ENCODE peak calls at places on chromosomes 3 and 15, in four cellular contexts. One of them, this sample, is unnamed.

GRCh38 chr3:16346413-16347081 is 81.5 kb downstream of the OXNAD1 start:
- DNase-seq in activated T-helper 1 cell treated with anti-CD3 and anti-CD28 coated beads, Interleukin-2, amount 50 U/mL, for 16 hours: no peak
- DNase-seq in NCI-H2081: no peak
- DNase-seq in adrenal gland: no peak
- DNase-seq in this sample: no peak

GRCh38 chr3:77421916-77422315 is 382.0 kb downstream of the ROBO2 start:
- DNase-seq in activated T-helper 1 cell treated with anti-CD3 and anti-CD28 coated beads, Interleukin-2, amount 50 U/mL, for 16 hours: no peak
- DNase-seq in NCI-H2081: no peak
- DNase-seq in adrenal gland: no peak
- DNase-seq in this sample: no peak

GRCh38 chr3:107523361-107524213 is 825 bp downstream of the BBX start:
- DNase-seq in activated T-helper 1 cell treated with anti-CD3 and anti-CD28 coated beads, Interleukin-2, amount 50 U/mL, for 16 hours: peak
- DNase-seq in NCI-H2081: peak
- DNase-seq in adrenal gland: peak
- DNase-seq in this sample: peak

GRCh38 chr15:27686376-27686775 is 412.7 kb downstream of the OCA2 start:
- DNase-seq in activated T-helper 1 cell treated with anti-CD3 and anti-CD28 coated beads, Interleukin-2, amount 50 U/mL, for 16 hours: no peak
- DNase-seq in NCI-H2081: no peak
- DNase-seq in adrenal gland: no peak
- DNase-seq in this sample: no peak

GRCh38 chr15:52095597-52096262 is 16.8 kb downstream of the BCL2L10 start:
- DNase-seq in activated T-helper 1 cell treated with anti-CD3 and anti-CD28 coated beads, Interleukin-2, amount 50 U/mL, for 16 hours: no peak
- DNase-seq in NCI-H2081: no peak
- DNase-seq in adrenal gland: no peak
- DNase-seq in this sample: no peak

GRCh38 chr3:195258449-195259145 is 12.4 kb downstream of the XXYLT1 start:
- DNase-seq in activated T-helper 1 cell treated with anti-CD3 and anti-CD28 coated beads, Interleukin-2, amount 50 U/mL, for 16 hours: no peak
- DNase-seq in NCI-H2081: peak
- DNase-seq in adrenal gland: no peak
- DNase-seq in this sample: no peak

GRCh38 chr15:96342611-96343528 is 12.4 kb downstream of the NR2F2 start:
- DNase-seq in activated T-helper 1 cell treated with anti-CD3 and anti-CD28 coated beads, Interleukin-2, amount 50 U/mL, for 16 hours: no peak
- DNase-seq in NCI-H2081: no peak
- DNase-seq in adrenal gland: peak
- DNase-seq in this sample: peak

GRCh38 chr15:44157679-44158078 is 37.4 kb downstream of the FRMD5 start:
- DNase-seq in activated T-helper 1 cell treated with anti-CD3 and anti-CD28 coated beads, Interleukin-2, amount 50 U/mL, for 16 hours: no peak
- DNase-seq in NCI-H2081: no peak
- DNase-seq in adrenal gland: no peak
- DNase-seq in this sample: no peak

GRCh38 chr15:69854521-69855171 is 243.1 kb downstream of the TLE3 start:
- DNase-seq in activated T-helper 1 cell treated with anti-CD3 and anti-CD28 coated beads, Interleukin-2, amount 50 U/mL, for 16 hours: no peak
- DNase-seq in NCI-H2081: no peak
- DNase-seq in adrenal gland: no peak
- DNase-seq in this sample: no peak

GRCh38 chr3:48305396-48305795 is 28.1 kb downstream of the SPINK8 start:
- DNase-seq in activated T-helper 1 cell treated with anti-CD3 and anti-CD28 coated beads, Interleukin-2, amount 50 U/mL, for 16 hours: no peak
- DNase-seq in NCI-H2081: no peak
- DNase-seq in adrenal gland: no peak
- DNase-seq in this sample: no peak

GRCh38 chr3:101068876-101069606 is 75.8 kb upstream of the ABI3BP start:
- DNase-seq in activated T-helper 1 cell treated with anti-CD3 and anti-CD28 coated beads, Interleukin-2, amount 50 U/mL, for 16 hours: no peak
- DNase-seq in NCI-H2081: no peak
- DNase-seq in adrenal gland: no peak
- DNase-seq in this sample: no peak

GRCh38 chr3:100269410-100270217 is 8.8 kb downstream of the TBC1D23 start:
- DNase-seq in activated T-helper 1 cell treated with anti-CD3 and anti-CD28 coated beads, Interleukin-2, amount 50 U/mL, for 16 hours: no peak
- DNase-seq in NCI-H2081: no peak
- DNase-seq in adrenal gland: no peak
- DNase-seq in this sample: peak

GRCh38 chr3:32895701-32896100 is 55.7 kb upstream of the CCR4 start:
- DNase-seq in activated T-helper 1 cell treated with anti-CD3 and anti-CD28 coated beads, Interleukin-2, amount 50 U/mL, for 16 hours: no peak
- DNase-seq in NCI-H2081: no peak
- DNase-seq in adrenal gland: no peak
- DNase-seq in this sample: no peak

GRCh38 chr15:33154366-33155166 is 39.9 kb downstream of the FMN1 start:
- DNase-seq in activated T-helper 1 cell treated with anti-CD3 and anti-CD28 coated beads, Interleukin-2, amount 50 U/mL, for 16 hours: no peak
- DNase-seq in NCI-H2081: no peak
- DNase-seq in adrenal gland: peak
- DNase-seq in this sample: no peak

GRCh38 chr3:101036213-101036618 is 43.0 kb upstream of the ABI3BP start:
- DNase-seq in activated T-helper 1 cell treated with anti-CD3 and anti-CD28 coated beads, Interleukin-2, amount 50 U/mL, for 16 hours: no peak
- DNase-seq in NCI-H2081: no peak
- DNase-seq in adrenal gland: no peak
- DNase-seq in this sample: no peak

GRCh38 chr15:71735013-71735757 is 75.2 kb upstream of the NR2E3 start:
- DNase-seq in activated T-helper 1 cell treated with anti-CD3 and anti-CD28 coated beads, Interleukin-2, amount 50 U/mL, for 16 hours: no peak
- DNase-seq in NCI-H2081: no peak
- DNase-seq in adrenal gland: no peak
- DNase-seq in this sample: no peak

GRCh38 chr3:8458235-8458634 is 43.4 kb upstream of the LMCD1 start:
- DNase-seq in activated T-helper 1 cell treated with anti-CD3 and anti-CD28 coated beads, Interleukin-2, amount 50 U/mL, for 16 hours: no peak
- DNase-seq in NCI-H2081: no peak
- DNase-seq in adrenal gland: no peak
- DNase-seq in this sample: no peak

GRCh38 chr3:151900460-151900859 is 27.0 kb downstream of the SUCNR1 start:
- DNase-seq in activated T-helper 1 cell treated with anti-CD3 and anti-CD28 coated beads, Interleukin-2, amount 50 U/mL, for 16 hours: no peak
- DNase-seq in NCI-H2081: no peak
- DNase-seq in adrenal gland: no peak
- DNase-seq in this sample: no peak

GRCh38 chr3:49715611-49716121 is 3.8 kb downstream of the AMIGO3 start:
- DNase-seq in activated T-helper 1 cell treated with anti-CD3 and anti-CD28 coated beads, Interleukin-2, amount 50 U/mL, for 16 hours: no peak
- DNase-seq in NCI-H2081: no peak
- DNase-seq in adrenal gland: no peak
- DNase-seq in this sample: no peak

GRCh38 chr3:25603703-25604102 is 61.0 kb downstream of the TOP2B start:
- DNase-seq in activated T-helper 1 cell treated with anti-CD3 and anti-CD28 coated beads, Interleukin-2, amount 50 U/mL, for 16 hours: no peak
- DNase-seq in NCI-H2081: no peak
- DNase-seq in adrenal gland: no peak
- DNase-seq in this sample: no peak

GRCh38 chr15:100121285-100121684 is 220.5 kb downstream of the ADAMTS17 start:
- DNase-seq in activated T-helper 1 cell treated with anti-CD3 and anti-CD28 coated beads, Interleukin-2, amount 50 U/mL, for 16 hours: no peak
- DNase-seq in NCI-H2081: no peak
- DNase-seq in adrenal gland: no peak
- DNase-seq in this sample: no peak

GRCh38 chr3:49701388-49702077 is 12.2 kb downstream of the RNF123 start:
- DNase-seq in activated T-helper 1 cell treated with anti-CD3 and anti-CD28 coated beads, Interleukin-2, amount 50 U/mL, for 16 hours: no peak
- DNase-seq in NCI-H2081: no peak
- DNase-seq in adrenal gland: no peak
- DNase-seq in this sample: peak

GRCh38 chr3:141255864-141256263 is 24.2 kb downstream of the PXYLP1 start:
- DNase-seq in activated T-helper 1 cell treated with anti-CD3 and anti-CD28 coated beads, Interleukin-2, amount 50 U/mL, for 16 hours: no peak
- DNase-seq in NCI-H2081: no peak
- DNase-seq in adrenal gland: no peak
- DNase-seq in this sample: no peak

GRCh38 chr3:195075941-195076875 is 194.8 kb downstream of the XXYLT1 start:
- DNase-seq in activated T-helper 1 cell treated with anti-CD3 and anti-CD28 coated beads, Interleukin-2, amount 50 U/mL, for 16 hours: no peak
- DNase-seq in NCI-H2081: no peak
- DNase-seq in adrenal gland: no peak
- DNase-seq in this sample: no peak

GRCh38 chr3:13451301-13451673 is 28.8 kb upstream of the HDAC11 start:
- DNase-seq in activated T-helper 1 cell treated with anti-CD3 and anti-CD28 coated beads, Interleukin-2, amount 50 U/mL, for 16 hours: peak
- DNase-seq in NCI-H2081: no peak
- DNase-seq in adrenal gland: no peak
- DNase-seq in this sample: no peak

GRCh38 chr15:100803158-100803440 is 76.5 kb upstream of the ALDH1A3 start:
- DNase-seq in activated T-helper 1 cell treated with anti-CD3 and anti-CD28 coated beads, Interleukin-2, amount 50 U/mL, for 16 hours: no peak
- DNase-seq in NCI-H2081: no peak
- DNase-seq in adrenal gland: no peak
- DNase-seq in this sample: no peak

GRCh38 chr3:13194285-13195209 is 121.3 kb upstream of the IQSEC1 start:
- DNase-seq in activated T-helper 1 cell treated with anti-CD3 and anti-CD28 coated beads, Interleukin-2, amount 50 U/mL, for 16 hours: no peak
- DNase-seq in NCI-H2081: no peak
- DNase-seq in adrenal gland: no peak
- DNase-seq in this sample: no peak

GRCh38 chr15:92600902-92601301 is 54.7 kb downstream of the FAM174B start:
- DNase-seq in activated T-helper 1 cell treated with anti-CD3 and anti-CD28 coated beads, Interleukin-2, amount 50 U/mL, for 16 hours: no peak
- DNase-seq in NCI-H2081: no peak
- DNase-seq in adrenal gland: no peak
- DNase-seq in this sample: no peak

GRCh38 chr15:62644874-62645755 is 397.4 kb upstream of the TPM1 start:
- DNase-seq in activated T-helper 1 cell treated with anti-CD3 and anti-CD28 coated beads, Interleukin-2, amount 50 U/mL, for 16 hours: no peak
- DNase-seq in NCI-H2081: no peak
- DNase-seq in adrenal gland: no peak
- DNase-seq in this sample: no peak

GRCh38 chr15:96346409-96346808 is 15.9 kb downstream of the NR2F2 start:
- DNase-seq in activated T-helper 1 cell treated with anti-CD3 and anti-CD28 coated beads, Interleukin-2, amount 50 U/mL, for 16 hours: no peak
- DNase-seq in NCI-H2081: no peak
- DNase-seq in adrenal gland: no peak
- DNase-seq in this sample: no peak

GRCh38 chr3:33915796-33916589 is 117.6 kb downstream of the PDCD6IP start:
- DNase-seq in activated T-helper 1 cell treated with anti-CD3 and anti-CD28 coated beads, Interleukin-2, amount 50 U/mL, for 16 hours: no peak
- DNase-seq in NCI-H2081: no peak
- DNase-seq in adrenal gland: peak
- DNase-seq in this sample: no peak

GRCh38 chr15:77009646-77010311 is 14.9 kb downstream of the PSTPIP1 start:
- DNase-seq in activated T-helper 1 cell treated with anti-CD3 and anti-CD28 coated beads, Interleukin-2, amount 50 U/mL, for 16 hours: no peak
- DNase-seq in NCI-H2081: no peak
- DNase-seq in adrenal gland: no peak
- DNase-seq in this sample: no peak

GRCh38 chr15:52527898-52528464 is 699 bp downstream of the MYO5A start:
- DNase-seq in activated T-helper 1 cell treated with anti-CD3 and anti-CD28 coated beads, Interleukin-2, amount 50 U/mL, for 16 hours: peak
- DNase-seq in NCI-H2081: no peak
- DNase-seq in adrenal gland: no peak
- DNase-seq in this sample: peak

GRCh38 chr3:50687127-50687751 is 12.5 kb downstream of the DOCK3 start:
- DNase-seq in activated T-helper 1 cell treated with anti-CD3 and anti-CD28 coated beads, Interleukin-2, amount 50 U/mL, for 16 hours: no peak
- DNase-seq in NCI-H2081: no peak
- DNase-seq in adrenal gland: no peak
- DNase-seq in this sample: no peak

GRCh38 chr3:99394831-99395733 is 243.3 kb upstream of the COL8A1 start:
- DNase-seq in activated T-helper 1 cell treated with anti-CD3 and anti-CD28 coated beads, Interleukin-2, amount 50 U/mL, for 16 hours: no peak
- DNase-seq in NCI-H2081: no peak
- DNase-seq in adrenal gland: no peak
- DNase-seq in this sample: no peak

GRCh38 chr3:132326251-132326650 is 9.0 kb downstream of the ACP3 start:
- DNase-seq in activated T-helper 1 cell treated with anti-CD3 and anti-CD28 coated beads, Interleukin-2, amount 50 U/mL, for 16 hours: no peak
- DNase-seq in NCI-H2081: no peak
- DNase-seq in adrenal gland: no peak
- DNase-seq in this sample: no peak

GRCh38 chr3:59641169-59641914 is 591.5 kb upstream of the CFAP20DC start:
- DNase-seq in activated T-helper 1 cell treated with anti-CD3 and anti-CD28 coated beads, Interleukin-2, amount 50 U/mL, for 16 hours: no peak
- DNase-seq in NCI-H2081: no peak
- DNase-seq in adrenal gland: no peak
- DNase-seq in this sample: no peak

GRCh38 chr15:68819451-68820204 is 1.1 kb downstream of the ANP32A start:
- DNase-seq in activated T-helper 1 cell treated with anti-CD3 and anti-CD28 coated beads, Interleukin-2, amount 50 U/mL, for 16 hours: peak
- DNase-seq in NCI-H2081: peak
- DNase-seq in adrenal gland: peak
- DNase-seq in this sample: peak

GRCh38 chr3:177522051-177522450 is 324.8 kb upstream of the TBL1XR1 start:
- DNase-seq in activated T-helper 1 cell treated with anti-CD3 and anti-CD28 coated beads, Interleukin-2, amount 50 U/mL, for 16 hours: no peak
- DNase-seq in NCI-H2081: no peak
- DNase-seq in adrenal gland: no peak
- DNase-seq in this sample: no peak